ENCODE peak calls at places on chromosomes 4 and X, in seven cellular contexts. K is heart left ventricle, F is AG09319, J is GM13976, W is kidney epithelial cell, N is fibroblast of pulmonary artery, I is mucosa of descending colon. B is an unnamed sample.

GRCh38 chr4:159366966-159367365 is 264.1 kb downstream of the RAPGEF2 start:
- DNase-seq in I (no peak), K (peak), F (no peak), J (no peak), N (no peak), W (no peak), B (no peak)

GRCh38 chr4:126267689-126268088 is 952.9 kb downstream of the FAT4 start:
- DNase-seq in N (peak), J (no peak), K (no peak), F (peak), I (no peak), W (no peak), B (no peak)

GRCh38 chr4:88999392-88999791 is 57.6 kb downstream of the FAM13A start:
- DNase-seq in K (no peak), I (no peak), W (no peak), N (no peak), F (no peak), J (no peak), B (no peak)

GRCh38 chr4:177315767-177316490 is 6.3 kb downstream of the NEIL3 start:
- DNase-seq in N (no peak), J (no peak), W (no peak), K (no peak), F (no peak), I (no peak), B (no peak)

GRCh38 chrX:74902806-74903205 is 22.4 kb downstream of the NEXMIF start:
- DNase-seq in K (no peak), N (no peak), I (no peak), F (no peak), W (no peak), J (no peak), B (no peak)

GRCh38 chrX:65677954-65678469 is 10.6 kb downstream of the MSN start:
- DNase-seq in N (peak), F (peak), K (peak), I (no peak), W (no peak), J (no peak), B (no peak)

GRCh38 chr4:158146736-158147135 is 26.1 kb downstream of the GASK1B start:
- DNase-seq in F (no peak), I (no peak), J (no peak), K (no peak), W (no peak), N (no peak), B (no peak)

GRCh38 chrX:21966866-21967265 is 26.4 kb downstream of the SMS start:
- DNase-seq in W (no peak), I (no peak), N (no peak), J (no peak), F (no peak), K (no peak), B (no peak)

GRCh38 chr4:185830263-185830994 is 18.4 kb upstream of the SORBS2 start:
- DNase-seq in F (no peak), I (no peak), W (no peak), N (no peak), J (no peak), K (no peak), B (no peak)

GRCh38 chr4:92406488-92406887 is 102.7 kb downstream of the GRID2 start:
- DNase-seq in K (no peak), J (no peak), W (no peak), N (no peak), I (no peak), F (no peak), B (no peak)
- TF ChIP-seq CTCF in K (no peak), J (no peak), W (no peak), N (no peak), I (no peak), F (no peak), B (no peak)

DNA sequence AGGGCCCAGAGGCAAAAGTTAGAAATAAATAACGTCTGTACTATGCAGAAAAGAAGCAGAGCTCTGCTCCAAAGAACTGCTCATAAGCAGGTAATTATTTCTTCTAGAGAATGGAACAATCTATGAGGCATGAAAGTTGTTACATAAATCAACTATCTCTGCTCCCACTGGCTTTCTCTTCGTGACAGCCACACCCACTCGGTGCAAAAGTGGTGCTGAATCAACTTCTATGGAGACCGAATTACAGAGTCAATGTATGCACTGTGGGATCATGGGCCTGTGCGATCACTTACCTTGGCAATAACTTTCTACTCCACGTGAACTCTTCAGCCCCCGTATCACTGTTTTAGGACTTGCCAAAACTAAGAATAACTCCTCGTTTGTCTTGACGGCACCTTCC is 99.4 kb upstream of the ATXN3L start:
- DNase-seq in W (no peak), I (no peak), F (no peak), N (no peak), J (no peak), K (no peak), B (no peak)
- TF ChIP-seq CTCF in W (no peak), I (no peak), F (no peak), N (no peak), J (no peak), K (no peak), B (no peak)

DNA sequence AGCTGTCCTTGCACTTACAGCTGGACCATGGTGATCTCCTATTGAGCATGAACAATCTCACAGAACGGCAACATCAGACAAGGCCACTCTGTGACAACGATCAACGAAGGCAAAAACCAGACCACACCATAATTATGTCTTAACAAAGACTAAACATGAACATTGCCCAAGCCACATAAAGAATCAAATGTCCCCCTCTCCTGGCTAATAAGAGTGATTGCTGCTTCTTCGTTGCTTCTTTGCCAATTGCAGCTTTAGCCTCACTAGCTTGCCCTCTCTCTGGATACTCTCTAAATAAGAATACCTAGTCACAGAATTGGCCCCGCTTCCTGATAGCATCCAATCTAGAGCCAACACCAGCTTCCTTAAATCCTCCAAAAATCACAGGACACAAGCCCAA is 41.5 kb upstream of the PGRMC1 start:
- DNase-seq in N (peak), J (no peak), I (no peak), F (no peak), W (no peak), K (no peak), B (no peak)
- TF ChIP-seq CTCF in N (peak), J (no peak), I (no peak), F (peak), W (no peak), K (no peak), B (no peak)

GRCh38 chrX:39782276-39782675 is 315.5 kb downstream of the BCOR start:
- DNase-seq in N (no peak), J (no peak), K (no peak), W (no peak), F (no peak), I (no peak), B (no peak)

GRCh38 chrX:39777623-39778025 is 320.1 kb downstream of the BCOR start:
- DNase-seq in I (no peak), N (no peak), F (no peak), W (no peak), K (no peak), J (no peak), B (no peak)

GRCh38 chrX:39774804-39775112 is 323.0 kb downstream of the BCOR start:
- DNase-seq in W (no peak), N (no peak), K (no peak), J (no peak), F (no peak), I (no peak), B (no peak)

GRCh38 chrX:39779952-39780783 is 317.6 kb downstream of the BCOR start:
- DNase-seq in W (no peak), K (no peak), I (no peak), F (no peak), J (no peak), N (no peak), B (no peak)
- TF ChIP-seq CTCF in W (no peak), K (no peak), I (no peak), F (no peak), J (no peak), N (no peak), B (no peak)

GRCh38 chr4:52172166-52172565 is 121.1 kb downstream of the SPATA18 start:
- DNase-seq in F (no peak), I (no peak), K (no peak), J (no peak), N (peak), W (no peak), B (no peak)
- TF ChIP-seq CTCF in F (no peak), I (no peak), K (peak), J (no peak), N (peak), W (peak), B (no peak)

DNA sequence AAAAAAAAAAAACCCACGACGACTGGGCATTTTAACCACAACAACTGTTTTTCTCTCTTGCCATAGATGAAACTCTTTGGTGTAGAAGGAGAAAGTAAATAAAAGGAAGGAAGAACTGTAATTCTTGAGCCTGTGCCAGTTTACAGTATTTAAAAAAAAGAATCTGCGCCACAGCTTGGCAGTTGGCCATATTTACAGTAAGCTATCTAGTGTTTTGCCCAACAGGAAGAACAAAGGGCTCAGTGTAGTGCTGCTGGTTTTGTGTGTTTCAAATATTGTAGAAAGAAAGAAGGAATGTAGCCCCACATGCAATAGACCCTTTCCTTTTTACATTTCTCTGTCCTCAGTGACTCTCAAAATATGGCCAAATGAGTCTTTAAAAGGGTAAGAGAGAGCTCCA is 66.1 kb downstream of the NR3C2 start:
- DNase-seq in W (peak), I (no peak), N (peak), K (peak), F (no peak), J (no peak), B (no peak)
- TF ChIP-seq CTCF in W (no peak), I (no peak), N (no peak), K (no peak), F (no peak), J (no peak), B (no peak)

DNA sequence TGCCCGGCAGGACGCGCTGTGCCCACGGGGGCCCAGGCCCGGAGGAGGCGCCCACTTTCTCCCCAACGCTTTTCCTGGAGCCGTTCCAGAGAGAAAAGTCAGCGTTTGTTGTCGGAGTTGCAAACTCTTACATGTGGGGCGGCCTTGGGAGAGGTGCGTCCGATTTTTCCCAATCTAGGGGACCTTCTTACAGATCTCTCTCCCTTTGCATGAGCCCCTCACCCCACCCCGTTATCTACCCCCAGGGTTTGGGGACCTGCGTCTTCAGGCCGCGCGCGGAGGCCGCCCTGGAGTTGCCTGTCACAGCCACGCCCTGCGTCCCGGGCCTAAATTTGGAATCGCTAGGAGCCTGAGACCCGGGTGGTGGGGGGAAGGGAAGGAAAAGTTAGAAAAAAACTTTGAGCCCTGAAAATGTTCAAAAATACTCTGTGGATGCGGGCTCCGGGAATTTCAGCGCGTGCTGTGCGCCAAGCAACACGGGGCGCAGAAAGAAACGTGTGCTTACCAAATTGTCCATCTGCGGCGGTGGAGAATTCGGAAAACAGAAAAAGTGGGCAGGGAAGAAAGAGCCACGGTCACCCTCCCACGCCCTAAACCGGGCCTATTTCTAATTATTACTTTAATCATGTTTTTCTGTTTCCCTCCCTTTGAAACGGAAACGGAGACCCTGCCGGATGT is 587 bp downstream of the CD99 start:
- DNase-seq in F (no peak), W (no peak), J (peak), N (peak), K (peak), I (peak), B (no peak)
- TF ChIP-seq CTCF in F (no peak), W (no peak), J (no peak), N (no peak), K (no peak), I (no peak), B (no peak)

GRCh38 chrX:135185795-135186443 is 14.7 kb upstream of the CT55 start:
- DNase-seq in F (peak), K (no peak), N (peak), I (no peak), J (peak), W (no peak), B (no peak)
- TF ChIP-seq CTCF in F (peak), K (peak), N (peak), I (no peak), J (no peak), W (peak), B (no peak)